ENCODE peak calls at places on chromosomes 7 and 10, in five cellular contexts. S, M, T, F and K are unnamed samples.
A peak's percentile ranks its signal among the peaks of the same experiment; 100 is the strongest.

GRCh38 chr7:64882341-64883112 is 20.5 kb upstream of the ZNF273 start:
- DNase-seq in F (no peak), S (peak; percentile 57), T (no peak), M (no peak), K (no peak)

GRCh38 chr7:84949067-84949466 is 237.8 kb downstream of the SEMA3D start:
- DNase-seq in T (no peak), F (no peak), S (no peak), M (no peak), K (no peak)

GRCh38 chr7:46131916-46132795 is 211.1 kb upstream of the IGFBP3 start:
- DNase-seq in F (no peak), S (peak; percentile 54), M (peak; percentile 43), T (no peak), K (no peak)

GRCh38 chr10:28676968-28677888 is at the start of gene BAMBI:
- DNase-seq in M (peak; percentile 81), S (peak; percentile 91), F (peak; percentile 95), T (no peak), K (peak; percentile 81)

GRCh38 chr7:37674534-37674933 is 9.0 kb upstream of the GPR141 start:
- DNase-seq in F (no peak), T (no peak), S (no peak), M (no peak), K (no peak)

GRCh38 chr7:27128776-27129728 is 1.5 kb downstream of the HOXA4 start:
- DNase-seq in M (no peak), S (no peak), F (peak; percentile 52), T (no peak), K (no peak)

GRCh38 chr10:42985436-42986316 is 91.2 kb upstream of the RET start:
- DNase-seq in T (no peak), F (no peak), S (no peak), M (no peak), K (no peak)

GRCh38 chr10:111830360-111830759 is 353.2 kb downstream of the GPAM start:
- DNase-seq in S (no peak), T (no peak), F (no peak), M (no peak), K (no peak)

GRCh38 chr10:71085689-71086438 is 126.5 kb upstream of the UNC5B start:
- DNase-seq in F (peak; percentile 44), S (peak; percentile 51), T (no peak), M (no peak), K (no peak)

GRCh38 chr7:76509931-76510877 is at the start of gene UPK3B:
- DNase-seq in F (peak; percentile 83), T (no peak), M (no peak), S (no peak), K (peak; percentile 10)

GRCh38 chr10:13526952-13527863 is 1.6 kb downstream of the BEND7 start:
- DNase-seq in S (no peak), F (no peak), M (peak; percentile 53), T (no peak), K (no peak)

GRCh38 chr10:83373659-83374058 is 765.6 kb upstream of the GHITM start:
- DNase-seq in M (no peak), T (no peak), F (peak; percentile 51), S (peak; percentile 13), K (peak; percentile 7)

GRCh38 chr7:157490465-157490912 is 153.7 kb downstream of the DNAJB6 start:
- DNase-seq in T (peak; percentile 25), F (no peak), M (peak; percentile 66), S (no peak), K (no peak)

GRCh38 chr10:37775612-37776011 is 81.8 kb downstream of the ZNF248 start:
- DNase-seq in T (no peak), S (no peak), M (no peak), F (no peak), K (no peak)

GRCh38 chr10:72523062-72523461 is 102.8 kb downstream of the MICU1 start:
- DNase-seq in M (no peak), S (no peak), F (no peak), T (no peak), K (no peak)

GRCh38 chr7:7628476-7628875 is 12.1 kb upstream of the UMAD1 start:
- DNase-seq in F (no peak), S (no peak), M (no peak), T (no peak), K (no peak)

GRCh38 chr7:133543657-133544056 is 290.8 kb downstream of the EXOC4 start:
- DNase-seq in M (no peak), T (no peak), S (no peak), F (no peak), K (no peak)

GRCh38 chr10:31693499-31693898 is 235.1 kb downstream of the ARHGAP12 start:
- DNase-seq in S (no peak), T (no peak), M (no peak), F (no peak), K (no peak)

GRCh38 chr7:19982841-19983835 is 209.7 kb upstream of the TMEM196 start:
- DNase-seq in M (peak; percentile 6), T (peak; percentile 38), S (peak; percentile 54), F (peak; percentile 65), K (no peak)

GRCh38 chr10:31477584-31477983 is 158.6 kb downstream of the ZEB1 start:
- DNase-seq in M (no peak), F (no peak), S (no peak), T (no peak), K (no peak)

GRCh38 chr10:124522903-124523260 is 61.3 kb downstream of the LHPP start:
- DNase-seq in M (peak; percentile 46), S (no peak), F (no peak), T (no peak), K (no peak)

GRCh38 chr7:82865856-82866255 is 296.8 kb downstream of the PCLO start:
- DNase-seq in T (no peak), M (no peak), F (no peak), S (no peak), K (no peak)

GRCh38 chr7:155725073-155725346 is 80.5 kb downstream of the RBM33 start:
- DNase-seq in T (no peak), M (no peak), F (no peak), S (no peak), K (no peak)

GRCh38 chr7:75905785-75906604 is 9.0 kb upstream of the POR start:
- DNase-seq in M (peak; percentile 97), F (peak; percentile 67), T (no peak), S (no peak), K (no peak)

GRCh38 chr10:112711366-112711765 is 238.7 kb upstream of the TCF7L2 start:
- DNase-seq in T (no peak), S (no peak), F (peak; percentile 19), M (no peak), K (no peak)

DNA sequence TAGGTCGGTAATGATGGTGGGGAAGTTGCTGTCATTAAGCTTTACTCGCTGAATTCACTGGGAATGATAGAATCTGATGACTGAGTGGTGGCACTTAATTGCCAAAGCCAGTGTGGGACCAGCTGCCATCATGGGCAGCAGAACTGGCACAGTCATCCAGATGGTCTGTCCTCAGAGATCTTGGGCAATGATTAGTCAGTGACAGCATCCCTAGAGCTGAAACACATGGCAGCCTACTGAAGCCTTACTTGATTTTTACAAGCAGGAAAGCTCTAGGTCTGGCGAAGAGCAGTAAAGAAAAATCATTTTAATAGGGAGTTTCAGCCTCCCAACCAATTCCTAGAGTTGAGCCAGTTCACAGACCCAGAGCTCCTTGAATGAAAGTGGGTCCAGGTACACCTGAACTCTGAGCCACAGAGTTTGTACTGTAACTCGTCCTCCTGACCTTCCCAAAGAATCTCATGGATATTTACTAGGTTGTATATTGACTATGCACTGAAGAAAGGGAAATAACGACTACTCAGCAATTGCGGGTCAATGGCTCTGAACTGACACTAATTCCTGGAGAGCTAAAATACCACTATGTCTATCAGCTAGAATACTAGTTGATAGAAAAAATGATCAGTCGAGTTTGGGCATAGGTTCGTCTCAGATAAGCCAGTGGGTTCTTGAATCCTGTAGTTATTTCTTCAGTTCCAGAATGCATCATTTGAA is 4.4 kb upstream of the ASB13 start:
- DNase-seq in F (no peak), S (no peak), M (no peak), T (no peak), K (no peak)
- TF ChIP-seq SUZ12 in F (no peak), S (no peak), M (no peak), T (no peak), K (no peak)

GRCh38 chr7:5421626-5422323 is 1.9 kb downstream of the TNRC18 start:
- DNase-seq in F (no peak), T (no peak), S (no peak), M (peak; percentile 93), K (no peak)

GRCh38 chr7:5423272-5423843 is at the start of gene TNRC18:
- DNase-seq in S (no peak), T (no peak), M (no peak), F (peak; percentile 77), K (no peak)

GRCh38 chr7:5420841-5421625 is 2.6 kb downstream of the TNRC18 start:
- DNase-seq in S (no peak), F (peak; percentile 71), M (no peak), T (no peak), K (no peak)

GRCh38 chr7:5423844-5424688 is 432 bp upstream of the TNRC18 start:
- DNase-seq in F (peak; percentile 90), S (peak; percentile 99), M (peak; percentile 95), T (no peak), K (peak; percentile 85)

GRCh38 chr7:5422324-5423271 is 1.0 kb downstream of the TNRC18 start:
- DNase-seq in M (peak; percentile 35), T (no peak), F (peak; percentile 67), S (no peak), K (no peak)
- TF ChIP-seq SUZ12 in M (no peak), T (no peak), F (no peak), S (no peak), K (no peak)

GRCh38 chr7:16812542-16813231 is 7.9 kb upstream of the AGR2 start:
- DNase-seq in F (no peak), T (no peak), M (no peak), S (no peak), K (no peak)

GRCh38 chr7:16814987-16815386 is 10.2 kb upstream of the AGR2 start:
- DNase-seq in F (no peak), T (no peak), S (no peak), M (no peak), K (no peak)

GRCh38 chr7:16810573-16810972 is 5.8 kb upstream of the AGR2 start:
- DNase-seq in S (no peak), M (no peak), T (no peak), F (no peak), K (no peak)

GRCh38 chr7:16811555-16811954 is 6.8 kb upstream of the AGR2 start:
- DNase-seq in M (no peak), S (no peak), T (no peak), F (no peak), K (no peak)

GRCh38 chr7:16813232-16813616 is 8.4 kb upstream of the AGR2 start:
- DNase-seq in M (no peak), F (no peak), S (no peak), T (no peak), K (no peak)
- TF ChIP-seq SUZ12 in M (no peak), F (no peak), S (no peak), T (no peak), K (no peak)

GRCh38 chr10:4073912-4074311 is 288.9 kb upstream of the KLF6 start:
- DNase-seq in M (no peak), T (no peak), S (no peak), F (no peak), K (no peak)
- TF ChIP-seq SUZ12 in M (no peak), T (no peak), S (no peak), F (no peak), K (no peak)